ENCODE peak calls at places on chromosomes 3 and 15, in five cellular contexts. One of them, this sample, is unnamed.

GRCh38 chr15:85757073-85757938 is 37.4 kb downstream of the KLHL25 start:
- DNase-seq in hepatocyte: no peak
- DNase-seq in GM23248: no peak
- DNase-seq in GM23338: no peak
- DNase-seq in PC-3: no peak
- DNase-seq in this sample: no peak

GRCh38 chr3:17632401-17633100 is 109.9 kb downstream of the TBC1D5 start:
- DNase-seq in hepatocyte: peak
- DNase-seq in GM23248: peak
- DNase-seq in GM23338: no peak
- DNase-seq in PC-3: peak
- DNase-seq in this sample: no peak

GRCh38 chr3:121152573-121152972 is 244.6 kb downstream of the STXBP5L start:
- DNase-seq in hepatocyte: peak
- DNase-seq in GM23248: peak
- DNase-seq in GM23338: peak
- DNase-seq in PC-3: peak
- DNase-seq in this sample: peak

GRCh38 chr3:170233532-170233931 is 11.3 kb downstream of the PRKCI start:
- DNase-seq in hepatocyte: peak
- DNase-seq in GM23248: peak
- DNase-seq in GM23338: no peak
- DNase-seq in PC-3: peak
- DNase-seq in this sample: no peak

GRCh38 chr3:114231616-114232015 is 5.8 kb downstream of the ZNF80 start:
- DNase-seq in hepatocyte: no peak
- DNase-seq in GM23248: no peak
- DNase-seq in GM23338: no peak
- DNase-seq in PC-3: no peak
- DNase-seq in this sample: no peak

GRCh38 chr3:34175636-34176186 is 377.3 kb downstream of the PDCD6IP start:
- DNase-seq in hepatocyte: peak
- DNase-seq in GM23248: no peak
- DNase-seq in GM23338: peak
- DNase-seq in PC-3: no peak
- DNase-seq in this sample: no peak

GRCh38 chr3:13715167-13715954 is 164.5 kb downstream of the WNT7A start:
- DNase-seq in hepatocyte: peak
- DNase-seq in GM23248: no peak
- DNase-seq in GM23338: no peak
- DNase-seq in PC-3: no peak
- DNase-seq in this sample: no peak

GRCh38 chr3:160929595-160929994 is 173.6 kb downstream of the PPM1L start:
- DNase-seq in hepatocyte: no peak
- DNase-seq in GM23248: peak
- DNase-seq in GM23338: no peak
- DNase-seq in PC-3: peak
- DNase-seq in this sample: peak

GRCh38 chr3:177463863-177464262 is 266.6 kb upstream of the TBL1XR1 start:
- DNase-seq in hepatocyte: no peak
- DNase-seq in GM23248: peak
- DNase-seq in GM23338: peak
- DNase-seq in PC-3: no peak
- DNase-seq in this sample: no peak

GRCh38 chr15:61527836-61528589 is 298.9 kb upstream of the RORA start:
- DNase-seq in hepatocyte: no peak
- DNase-seq in GM23248: no peak
- DNase-seq in GM23338: peak
- DNase-seq in PC-3: no peak
- DNase-seq in this sample: peak

GRCh38 chr3:66582721-66583141 is 81.9 kb upstream of the LRIG1 start:
- DNase-seq in hepatocyte: no peak
- DNase-seq in GM23248: peak
- DNase-seq in GM23338: no peak
- DNase-seq in PC-3: no peak
- DNase-seq in this sample: no peak

GRCh38 chr3:37922721-37923575 is 61.3 kb downstream of the CTDSPL start:
- DNase-seq in hepatocyte: no peak
- DNase-seq in GM23248: peak
- DNase-seq in GM23338: no peak
- DNase-seq in PC-3: peak
- DNase-seq in this sample: no peak

GRCh38 chr3:23702198-23702597 is 103.6 kb upstream of the UBE2E1 start:
- DNase-seq in hepatocyte: peak
- DNase-seq in GM23248: no peak
- DNase-seq in GM23338: peak
- DNase-seq in PC-3: peak
- DNase-seq in this sample: no peak

GRCh38 chr15:25905140-25905539 is 42.0 kb upstream of the ATP10A start:
- DNase-seq in hepatocyte: no peak
- DNase-seq in GM23248: peak
- DNase-seq in GM23338: no peak
- DNase-seq in PC-3: peak
- DNase-seq in this sample: no peak

GRCh38 chr3:125512135-125512920 is 7.7 kb downstream of the SNX4 start:
- DNase-seq in hepatocyte: no peak
- DNase-seq in GM23248: peak
- DNase-seq in GM23338: no peak
- DNase-seq in PC-3: peak
- DNase-seq in this sample: no peak

GRCh38 chr3:152270145-152270870 is 1.6 kb downstream of the MBNL1 start:
- DNase-seq in hepatocyte: peak
- DNase-seq in GM23248: peak
- DNase-seq in GM23338: no peak
- DNase-seq in PC-3: peak
- DNase-seq in this sample: peak

GRCh38 chr3:38004415-38005075 is 14.0 kb downstream of the VILL start:
- DNase-seq in hepatocyte: peak
- DNase-seq in GM23248: peak
- DNase-seq in GM23338: peak
- DNase-seq in PC-3: peak
- DNase-seq in this sample: peak

GRCh38 chr3:51670053-51670666 is 892 bp upstream of the TEX264 start:
- DNase-seq in hepatocyte: no peak
- DNase-seq in GM23248: no peak
- DNase-seq in GM23338: no peak
- DNase-seq in PC-3: peak
- DNase-seq in this sample: no peak

GRCh38 chr3:102123590-102124190 is 274.4 kb downstream of the NFKBIZ start:
- DNase-seq in hepatocyte: no peak
- DNase-seq in GM23248: peak
- DNase-seq in GM23338: no peak
- DNase-seq in PC-3: peak
- DNase-seq in this sample: no peak

GRCh38 chr15:40042791-40043320 is 3.9 kb upstream of the SRP14 start:
- DNase-seq in hepatocyte: no peak
- DNase-seq in GM23248: no peak
- DNase-seq in GM23338: no peak
- DNase-seq in PC-3: no peak
- DNase-seq in this sample: no peak

GRCh38 chr15:60592386-60593339 is 113.7 kb upstream of the ICE2 start:
- DNase-seq in hepatocyte: peak
- DNase-seq in GM23248: peak
- DNase-seq in GM23338: peak
- DNase-seq in PC-3: peak
- DNase-seq in this sample: peak

DNA sequence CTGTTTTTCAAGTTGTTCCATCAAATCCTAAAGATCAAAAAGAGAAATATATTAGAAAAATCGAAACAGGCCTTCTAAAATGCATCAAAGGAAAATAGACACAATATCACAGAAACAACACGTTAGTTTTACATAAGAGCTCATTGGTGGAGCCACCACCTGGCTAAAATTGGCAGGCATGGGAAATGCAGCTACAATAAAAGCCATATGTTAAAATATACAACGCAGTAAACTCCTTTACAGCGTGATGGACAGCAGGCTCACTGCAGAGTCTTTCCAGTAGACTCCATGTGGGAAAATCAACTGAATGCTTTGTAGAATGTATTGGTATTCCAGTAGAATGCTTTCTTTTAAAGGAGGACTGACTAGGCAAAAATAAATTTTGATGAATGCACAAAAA is 40.9 kb upstream of the MYO5C start:
- DNase-seq in hepatocyte: no peak
- DNase-seq in GM23248: no peak
- DNase-seq in GM23338: peak
- DNase-seq in PC-3: peak
- DNase-seq in this sample: no peak
- TF ChIP-seq EZH2phosphoT487 in hepatocyte: no peak
- TF ChIP-seq EZH2phosphoT487 in GM23248: no peak
- TF ChIP-seq EZH2phosphoT487 in GM23338: no peak
- TF ChIP-seq EZH2phosphoT487 in PC-3: no peak
- TF ChIP-seq EZH2phosphoT487 in this sample: no peak

DNA sequence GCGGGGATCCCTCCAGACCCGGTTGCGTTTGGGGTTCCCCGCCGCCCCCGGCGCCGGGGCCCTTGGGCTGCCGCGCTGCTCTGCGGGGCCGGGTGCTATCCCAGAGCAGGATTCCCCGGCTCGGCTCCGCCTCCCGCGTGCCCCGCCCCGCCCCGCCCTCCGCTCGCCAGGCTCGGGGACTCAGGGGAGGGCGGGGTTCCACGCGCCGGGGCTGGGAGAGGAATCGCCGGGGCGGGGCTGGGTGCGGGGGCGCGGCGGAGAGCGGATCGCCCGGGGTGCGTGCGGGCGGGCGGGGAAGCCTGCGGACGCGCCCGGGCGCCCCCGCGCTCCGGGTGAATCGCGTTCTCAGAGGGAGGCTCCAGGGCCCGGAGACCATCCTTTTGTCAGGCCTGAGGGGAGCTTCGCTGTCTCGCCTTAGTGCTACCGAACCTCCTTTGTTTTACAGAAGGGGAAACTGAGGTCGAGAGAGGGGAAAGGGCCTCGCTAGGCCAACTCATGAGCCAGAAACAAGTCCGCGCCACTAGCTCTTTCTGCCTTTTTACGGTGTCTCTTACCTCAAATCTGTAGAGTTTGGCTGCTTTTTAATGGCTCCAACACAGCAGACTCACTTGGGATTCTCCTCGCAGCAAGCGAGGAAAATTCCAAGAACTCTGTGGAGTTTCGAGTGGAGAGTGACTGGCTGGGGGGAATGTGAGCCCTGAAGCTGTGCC is at the start of gene TMEM158:
- DNase-seq in hepatocyte: peak
- DNase-seq in GM23248: peak
- DNase-seq in GM23338: peak
- DNase-seq in PC-3: peak
- DNase-seq in this sample: peak
- H3K27ac ChIP-seq in hepatocyte: peak
- H3K27ac ChIP-seq in GM23248: peak
- H3K27ac ChIP-seq in GM23338: no peak
- H3K27ac ChIP-seq in PC-3: peak
- H3K27ac ChIP-seq in this sample: no peak

GRCh38 chr3:41137686-41138111 is 61.6 kb upstream of the CTNNB1 start:
- DNase-seq in hepatocyte: no peak
- DNase-seq in GM23248: no peak
- DNase-seq in GM23338: no peak
- DNase-seq in PC-3: peak
- DNase-seq in this sample: no peak
- TF ChIP-seq EZH2phosphoT487 in hepatocyte: no peak
- TF ChIP-seq EZH2phosphoT487 in GM23248: no peak
- TF ChIP-seq EZH2phosphoT487 in GM23338: no peak
- TF ChIP-seq EZH2phosphoT487 in PC-3: no peak
- TF ChIP-seq EZH2phosphoT487 in this sample: no peak

DNA sequence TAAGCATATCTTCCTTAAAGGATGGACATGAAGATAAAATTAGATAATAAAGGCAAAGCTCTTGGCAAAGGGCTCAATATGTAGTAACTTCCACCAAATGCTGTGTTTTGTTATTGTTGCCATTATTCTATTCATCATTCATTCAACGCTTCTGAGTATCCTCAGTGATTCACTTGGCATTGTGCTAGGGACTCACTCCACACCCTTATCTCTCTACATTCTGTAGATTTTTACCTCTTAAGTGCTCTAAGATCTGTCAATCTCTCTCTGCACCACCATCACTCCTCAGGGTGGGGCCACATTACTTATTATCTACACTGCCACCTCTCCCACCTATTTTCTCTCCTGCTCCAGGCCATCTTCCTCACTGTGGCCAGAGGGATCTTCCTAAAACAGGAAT is 51.2 kb downstream of the SH3GL3 start:
- DNase-seq in hepatocyte: no peak
- DNase-seq in GM23248: no peak
- DNase-seq in GM23338: no peak
- DNase-seq in PC-3: no peak
- DNase-seq in this sample: no peak
- H3K27ac ChIP-seq in hepatocyte: no peak
- H3K27ac ChIP-seq in GM23248: no peak
- H3K27ac ChIP-seq in GM23338: peak
- H3K27ac ChIP-seq in PC-3: no peak
- H3K27ac ChIP-seq in this sample: no peak

GRCh38 chr3:129399895-129400357 is 28.5 kb downstream of the EFCAB12 start:
- DNase-seq in hepatocyte: no peak
- DNase-seq in GM23248: no peak
- DNase-seq in GM23338: no peak
- DNase-seq in PC-3: peak
- DNase-seq in this sample: no peak
- TF ChIP-seq EZH2phosphoT487 in hepatocyte: no peak
- TF ChIP-seq EZH2phosphoT487 in GM23248: no peak
- TF ChIP-seq EZH2phosphoT487 in GM23338: no peak
- TF ChIP-seq EZH2phosphoT487 in PC-3: no peak
- TF ChIP-seq EZH2phosphoT487 in this sample: no peak

DNA sequence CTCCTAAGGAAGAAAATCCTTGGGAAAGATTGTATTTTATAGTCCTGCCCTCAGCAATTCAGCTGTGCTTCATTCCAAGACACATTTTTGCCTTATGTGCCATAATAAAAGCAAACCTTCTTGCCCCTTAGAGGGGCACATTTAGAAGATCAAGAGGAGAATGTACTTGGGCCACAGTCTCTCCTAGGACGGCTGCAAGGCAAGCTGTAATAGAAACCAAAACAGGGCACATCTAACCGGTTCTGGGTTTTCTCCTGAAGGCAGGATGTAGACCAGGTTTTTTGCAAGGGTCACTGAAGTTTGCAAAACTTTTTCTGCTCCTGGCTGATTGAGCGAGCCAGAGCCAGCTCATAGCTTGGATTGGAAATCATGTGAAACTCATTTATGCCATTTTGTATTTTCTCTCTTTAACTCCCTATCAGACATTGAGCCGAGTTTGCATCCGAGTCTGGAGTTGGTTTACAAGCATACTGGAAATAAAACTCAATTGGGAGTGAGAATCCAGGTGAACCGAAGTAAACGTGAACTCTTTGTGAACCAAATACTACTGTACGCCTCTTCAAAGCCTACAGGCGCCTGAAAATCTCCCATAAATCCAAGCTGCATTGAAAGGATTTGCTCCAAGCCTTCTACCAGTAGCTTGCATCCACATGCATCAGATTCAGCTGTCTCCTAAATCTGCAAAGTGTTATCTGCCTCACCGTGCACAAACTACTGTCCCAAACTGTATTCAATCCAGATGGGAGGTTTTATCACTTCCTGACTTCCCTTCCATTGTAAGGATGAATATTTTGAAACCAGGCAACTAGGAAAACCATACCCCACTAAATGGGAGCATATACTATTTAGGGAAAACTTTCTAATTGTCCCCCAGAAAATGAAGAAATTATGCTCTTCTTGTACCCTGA is 60.9 kb upstream of the TSC22D2 start:
- DNase-seq in hepatocyte: no peak
- DNase-seq in GM23248: peak
- DNase-seq in GM23338: no peak
- DNase-seq in PC-3: peak
- DNase-seq in this sample: no peak
- H3K27ac ChIP-seq in hepatocyte: peak
- H3K27ac ChIP-seq in GM23248: peak
- H3K27ac ChIP-seq in GM23338: no peak
- H3K27ac ChIP-seq in PC-3: peak
- H3K27ac ChIP-seq in this sample: no peak